ENCODE peak calls at places on chromosome 7, in four cellular contexts. F is CD4-positive, alpha-beta memory T cell; Y is stimulated activated CD8-positive, alpha-beta memory T cell treated with anti-CD3 and anti-CD28 coated beads, Interleukin-2, amount 100 ng/mL, for 48 hours; E is left ventricle myocardium inferior. P is an unnamed sample.

GRCh38 chr7:332646-333398 is 42.9 kb downstream of the FOXL3 start:
- DNase-seq in E (peak; percentile 84), Y (peak; percentile 91), F (peak; percentile 85), P (peak; percentile 89)

GRCh38 chr7:6121141-6121540 is 90.0 kb downstream of the ANKRD61 start:
- DNase-seq in F (no peak), Y (no peak), E (no peak), P (no peak)

GRCh38 chr7:1883031-1883761 is 213.1 kb downstream of the ELFN1 start:
- DNase-seq in E (no peak), F (no peak), Y (no peak), P (no peak)

GRCh38 chr7:21642422-21642821 is 99.6 kb downstream of the DNAH11 start:
- DNase-seq in F (no peak), Y (no peak), E (no peak), P (no peak)

GRCh38 chr7:139909379-139910050 is 80.5 kb downstream of the TBXAS1 start:
- DNase-seq in F (no peak), Y (no peak), E (no peak), P (no peak)

GRCh38 chr7:55484834-55485233 is 87.5 kb downstream of the VOPP1 start:
- DNase-seq in E (no peak), F (no peak), Y (no peak), P (no peak)

GRCh38 chr7:158249692-158250091 is 337.9 kb downstream of the PTPRN2 start:
- DNase-seq in F (no peak), Y (no peak), E (no peak), P (peak; percentile 21)

GRCh38 chr7:20331912-20332317 is 1.2 kb downstream of the ITGB8 start:
- DNase-seq in Y (no peak), E (no peak), F (no peak), P (no peak)

GRCh38 chr7:46603780-46604725 is 683.0 kb upstream of the IGFBP3 start:
- DNase-seq in F (no peak), Y (no peak), E (peak; percentile 94), P (peak; percentile 75)

GRCh38 chr7:47513741-47514241 is 68.1 kb downstream of the TNS3 start:
- DNase-seq in Y (no peak), E (no peak), F (no peak), P (no peak)

GRCh38 chr7:50653116-50653854 is 88.1 kb upstream of the DDC start:
- DNase-seq in F (no peak), E (peak; percentile 70), Y (no peak), P (no peak)

GRCh38 chr7:10888861-10889260 is 84.8 kb upstream of the PHF14 start:
- DNase-seq in Y (no peak), E (no peak), F (peak; percentile 26), P (no peak)

GRCh38 chr7:158394936-158395335 is 192.7 kb downstream of the PTPRN2 start:
- DNase-seq in E (peak; percentile 25), Y (peak; percentile 33), F (peak; percentile 22), P (no peak)

GRCh38 chr7:55413442-55413841 is 48.3 kb downstream of the LANCL2 start:
- DNase-seq in E (no peak), F (no peak), Y (no peak), P (no peak)

P was measured in sciatic nerve.